ENCODE peak calls at places on chromosomes 12 and 14, in seven cellular contexts. V is transverse colon, E is A549, B is suprapubic skin, K is stomach, I is sigmoid colon, H is esophagus muscularis mucosa. Z is an unnamed sample.

GRCh38 chr12:2654741-2655140 is 140.0 kb upstream of the FKBP4 start:
- DNase-seq in V (no peak), K (no peak), I (peak), E (no peak), B (peak), H (no peak), Z (no peak)

GRCh38 chr14:98580131-98580678 is 691.8 kb downstream of the BCL11B start:
- DNase-seq in H (no peak), K (no peak), V (no peak), I (no peak), B (no peak), E (no peak), Z (no peak)

GRCh38 chr12:132261328-132262138 is 67.9 kb downstream of the GALNT9 start:
- DNase-seq in E (no peak), V (no peak), K (no peak), I (no peak), B (no peak), H (no peak), Z (no peak)

GRCh38 chr12:53603196-53603595 is 23.0 kb downstream of the ATF7 start:
- DNase-seq in E (no peak), H (no peak), K (no peak), V (no peak), B (no peak), I (no peak), Z (no peak)

GRCh38 chr12:12010277-12011031 is 60.3 kb upstream of the BCL2L14 start:
- DNase-seq in K (no peak), E (no peak), H (no peak), B (no peak), V (peak), I (peak), Z (no peak)

GRCh38 chr14:85085981-85086380 is 444.0 kb upstream of the FLRT2 start:
- DNase-seq in V (no peak), B (no peak), E (no peak), I (no peak), K (no peak), H (no peak), Z (no peak)

GRCh38 chr14:32497233-32497632 is 168.1 kb downstream of the AKAP6 start:
- DNase-seq in I (no peak), H (no peak), B (no peak), V (no peak), K (no peak), E (no peak), Z (no peak)

GRCh38 chr14:99190696-99191662 is 81.0 kb downstream of the BCL11B start:
- DNase-seq in H (no peak), V (no peak), K (no peak), I (no peak), B (no peak), E (no peak), Z (no peak)

GRCh38 chr14:30620178-30620577 is 1.9 kb upstream of the SCFD1 start:
- DNase-seq in I (no peak), V (no peak), K (no peak), B (no peak), E (peak), H (no peak), Z (no peak)

GRCh38 chr12:12357697-12358476 is 1.0 kb downstream of the BORCS5 start:
- DNase-seq in H (no peak), I (no peak), K (no peak), V (no peak), B (no peak), E (no peak), Z (no peak)

GRCh38 chr12:51270847-51271518 is 768 bp upstream of the SMAGP start:
- DNase-seq in B (no peak), E (peak), H (no peak), K (no peak), I (no peak), V (no peak), Z (no peak)

GRCh38 chr14:77376771-77377501 is at the start of the genes SAMD15 and TMED8:
- DNase-seq in B (peak), E (peak), V (peak), K (peak), I (peak), H (peak), Z (peak)

GRCh38 chr14:99009875-99010274 is 262.1 kb downstream of the BCL11B start:
- DNase-seq in E (no peak), K (no peak), V (no peak), H (no peak), B (no peak), I (no peak), Z (no peak)

GRCh38 chr14:57637901-57638300 is 144.2 kb upstream of the CCDC198 start:
- DNase-seq in E (no peak), K (no peak), I (no peak), H (no peak), B (no peak), V (no peak), Z (no peak)

GRCh38 chr12:117033382-117034045 is 65.7 kb downstream of the TESC start:
- DNase-seq in E (no peak), K (peak), B (no peak), I (peak), H (no peak), V (no peak), Z (peak)

DNA sequence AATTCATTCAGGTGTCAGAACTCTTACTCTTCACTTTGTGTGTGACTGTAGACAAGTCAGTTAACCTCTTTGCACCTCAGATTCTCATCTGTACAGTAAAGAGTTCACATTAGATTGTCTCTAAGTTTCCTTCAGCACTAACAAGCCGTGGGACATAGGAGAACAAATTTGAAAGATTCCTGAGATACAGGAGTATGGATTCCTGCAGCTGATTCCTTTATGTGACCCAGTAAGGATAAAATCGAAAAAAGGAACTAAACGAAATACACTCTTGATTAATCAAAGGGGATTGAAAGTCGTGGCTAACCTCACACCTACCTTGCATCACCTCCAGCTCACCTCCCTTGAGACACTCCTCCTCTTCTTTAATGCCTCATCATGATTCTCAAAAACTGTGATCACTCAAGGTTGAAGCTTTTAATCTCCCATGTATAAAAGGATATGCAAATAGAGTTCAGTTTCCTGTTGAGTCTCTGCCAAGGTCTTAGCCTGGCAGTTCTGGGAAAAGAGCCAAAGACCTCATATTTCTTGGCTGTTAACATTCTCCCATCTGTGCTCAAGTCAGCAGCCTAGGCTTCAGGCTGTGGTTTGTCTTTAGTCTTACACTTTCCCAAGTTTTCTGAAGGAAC is 156.6 kb downstream of the DAD1 start:
- DNase-seq in B (no peak), E (peak), V (peak), H (no peak), K (peak), I (no peak), Z (peak)
- TF ChIP-seq EP300 in B (no peak), E (no peak), V (no peak), H (no peak), K (no peak), I (no peak), Z (no peak)

GRCh38 chr12:131076277-131076676 is 122.6 kb downstream of the ADGRD1 start:
- DNase-seq in K (peak), H (no peak), V (no peak), E (no peak), B (peak), I (no peak), Z (no peak)

GRCh38 chr12:131075611-131076010 is 121.9 kb downstream of the ADGRD1 start:
- DNase-seq in B (peak), K (peak), H (no peak), I (no peak), E (no peak), V (no peak), Z (no peak)

GRCh38 chr12:131075194-131075593 is 121.5 kb downstream of the ADGRD1 start:
- DNase-seq in K (no peak), H (no peak), E (no peak), I (no peak), V (no peak), B (peak), Z (no peak)

GRCh38 chr12:131072446-131073230 is 118.9 kb downstream of the ADGRD1 start:
- DNase-seq in H (no peak), B (peak), V (no peak), K (peak), E (no peak), I (no peak), Z (no peak)

DNA sequence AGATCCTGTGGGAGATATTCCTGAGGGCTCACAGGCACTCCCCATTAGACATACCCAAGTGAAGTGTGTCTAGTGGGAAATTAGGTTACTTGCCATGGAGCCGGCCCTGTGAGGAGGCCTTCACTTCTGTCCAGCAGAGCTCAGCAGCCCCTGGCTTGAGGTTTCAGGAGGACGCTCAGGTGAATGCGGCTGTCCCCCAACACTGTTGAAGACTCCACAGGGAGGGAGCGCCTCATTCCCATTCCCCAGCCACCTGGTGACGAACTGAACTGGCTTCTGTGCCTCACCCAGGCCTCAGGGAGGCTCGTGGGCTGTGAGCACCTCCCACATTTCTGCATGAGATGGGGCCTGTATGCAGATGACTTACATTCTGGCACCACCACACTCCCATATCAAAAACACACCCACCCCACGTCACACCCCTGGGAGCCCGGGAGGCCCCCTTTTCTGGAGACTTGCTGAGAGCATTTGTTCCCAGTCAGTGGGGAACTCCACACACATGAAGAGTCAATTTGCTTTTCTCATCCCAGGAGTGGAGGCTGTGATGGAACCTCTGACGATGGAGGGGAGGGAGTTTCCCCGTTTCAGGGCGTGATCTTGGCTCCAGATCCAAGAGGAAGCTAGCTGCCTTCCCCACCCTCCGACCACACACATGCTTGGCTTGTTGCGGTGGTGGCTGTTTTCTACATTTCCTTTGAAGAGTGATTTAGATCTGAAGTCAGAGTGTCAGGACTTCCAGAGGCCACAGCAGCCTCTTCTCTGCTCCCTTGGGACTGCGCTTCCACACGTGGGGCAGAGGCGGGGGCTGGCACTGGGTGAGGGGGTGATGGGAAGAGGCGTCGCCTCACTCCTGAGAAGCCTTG is 120.7 kb downstream of the ADGRD1 start:
- DNase-seq in V (no peak), K (peak), E (no peak), H (no peak), I (peak), B (peak), Z (no peak)
- TF ChIP-seq EP300 in V (no peak), K (no peak), E (no peak), H (no peak), I (no peak), B (no peak), Z (no peak)

GRCh38 chr12:80697270-80697887 is 10.1 kb upstream of the MYF6 start:
- DNase-seq in E (no peak), V (no peak), I (no peak), B (no peak), H (no peak), K (no peak), Z (no peak)

GRCh38 chr12:80700327-80700726 is 7.1 kb upstream of the MYF6 start:
- DNase-seq in H (no peak), B (no peak), I (no peak), V (no peak), K (no peak), E (no peak), Z (no peak)

GRCh38 chr12:80698266-80698665 is 9.2 kb upstream of the MYF6 start:
- DNase-seq in E (no peak), K (no peak), H (no peak), B (no peak), I (no peak), V (no peak), Z (no peak)

GRCh38 chr12:80701388-80701787 is 6.0 kb upstream of the MYF6 start:
- DNase-seq in H (no peak), B (no peak), E (no peak), I (no peak), K (no peak), V (no peak), Z (no peak)

DNA sequence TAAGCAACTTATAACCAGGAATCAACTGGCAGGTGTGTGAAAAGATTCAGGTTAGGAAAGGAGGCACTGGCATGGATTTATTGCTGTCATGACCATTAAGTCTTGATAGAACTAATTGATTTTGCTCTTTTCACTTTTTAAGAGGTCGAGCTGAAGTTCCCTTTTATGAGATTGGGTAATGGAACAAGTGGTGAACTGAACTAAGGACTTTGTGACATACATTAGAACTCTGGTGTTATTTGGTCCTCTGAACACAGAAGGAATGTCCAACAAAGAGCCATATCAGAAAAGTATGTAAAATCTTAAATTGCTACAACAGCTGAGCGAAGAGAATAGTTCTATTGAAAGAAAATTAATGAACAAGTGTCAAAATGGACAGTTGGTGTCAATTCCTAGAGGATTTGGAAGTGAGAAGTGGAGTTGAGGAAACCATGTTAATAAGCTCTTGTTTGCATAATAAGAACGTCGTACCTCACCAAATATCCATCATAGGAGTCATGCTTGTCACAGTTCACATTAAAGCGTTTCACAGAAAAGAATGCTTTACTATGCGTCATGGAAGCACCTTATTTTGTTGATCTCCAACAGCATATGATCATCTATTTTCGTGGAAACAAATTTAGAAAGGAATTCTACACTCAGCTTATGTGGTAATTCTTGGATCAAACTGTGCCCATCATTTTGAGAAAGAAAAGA is 8.4 kb upstream of the MYF6 start:
- DNase-seq in H (no peak), B (no peak), K (no peak), I (no peak), E (no peak), V (no peak), Z (no peak)
- TF ChIP-seq EP300 in H (no peak), B (no peak), K (no peak), I (no peak), E (no peak), V (no peak), Z (no peak)

GRCh38 chr14:50335389-50335788 is 23.3 kb downstream of the DMAC2L start:
- DNase-seq in V (peak), H (peak), B (no peak), E (peak), K (no peak), I (peak), Z (peak)
- TF ChIP-seq EP300 in V (no peak), H (no peak), B (no peak), E (no peak), K (no peak), I (no peak), Z (no peak)

DNA sequence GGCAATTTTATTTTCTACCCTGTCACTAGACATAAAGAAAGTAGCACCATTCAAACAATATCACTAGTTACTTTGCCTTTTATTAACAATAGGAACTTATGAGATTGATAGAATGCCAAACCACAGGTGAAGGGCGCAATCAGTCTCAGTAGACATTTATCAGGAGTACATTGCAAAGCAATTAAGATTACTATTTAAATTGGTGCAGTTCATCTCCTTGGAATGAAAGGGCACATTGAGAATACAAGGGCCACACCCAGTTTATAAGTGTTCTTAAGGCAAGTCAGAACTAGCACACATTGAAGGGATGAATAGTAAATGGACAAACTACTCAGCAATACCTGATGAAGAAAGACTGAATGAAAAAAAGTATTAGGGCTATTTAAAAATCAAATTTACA is 601.4 kb downstream of the C12orf50 start:
- DNase-seq in V (no peak), I (no peak), E (no peak), B (no peak), K (no peak), H (no peak), Z (no peak)
- TF ChIP-seq EP300 in V (no peak), I (no peak), E (no peak), B (no peak), K (no peak), H (no peak), Z (no peak)

GRCh38 chr12:69332815-69333358 is 15.3 kb upstream of the LYZ start:
- DNase-seq in B (no peak), E (peak), V (no peak), K (peak), H (no peak), I (no peak), Z (no peak)
- TF ChIP-seq EP300 in B (no peak), E (no peak), V (no peak), K (no peak), H (no peak), I (no peak), Z (no peak)

DNA sequence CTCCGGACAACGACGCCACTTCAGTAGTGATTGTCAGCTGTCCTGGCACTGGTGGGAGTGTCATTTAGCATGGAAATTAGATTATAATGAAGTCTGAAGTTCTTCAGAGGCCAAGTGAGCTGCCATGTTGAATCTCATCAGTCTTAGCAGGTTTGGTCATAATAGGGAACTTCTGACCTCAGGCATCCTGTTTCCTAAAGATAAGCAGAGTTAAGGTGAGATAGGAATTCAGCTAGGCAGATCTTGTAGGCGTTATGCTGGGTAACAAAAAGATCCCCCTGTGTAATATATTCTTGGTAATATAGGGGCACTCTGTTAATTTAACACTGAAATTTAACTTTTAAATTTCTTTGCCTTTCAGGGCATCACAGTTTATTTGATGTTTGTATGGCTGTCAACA is 137.5 kb downstream of the CCDC91 start:
- DNase-seq in I (no peak), E (no peak), K (no peak), V (no peak), B (no peak), H (no peak), Z (no peak)
- TF ChIP-seq EP300 in I (no peak), E (no peak), K (no peak), V (no peak), B (no peak), H (no peak), Z (no peak)

GRCh38 chr12:31650927-31651326 is 8.6 kb upstream of the ETFBKMT start:
- DNase-seq in I (no peak), K (peak), V (peak), H (no peak), E (peak), B (no peak), Z (no peak)
- TF ChIP-seq EP300 in I (no peak), K (no peak), V (peak), H (peak), E (no peak), B (no peak), Z (no peak)